ENCODE peak calls at places on chromosomes 6 and 20, in seven cellular contexts. H is body of pancreas, B is endothelial cell of umbilical vein, A is A549, Y is IMR-90, P is heart left ventricle, T is tibial nerve. Z is an unnamed sample.
A peak's percentile ranks its signal among the peaks of the same experiment; 100 is the strongest.

GRCh38 chr20:23200413-23200812 is 114.3 kb upstream of the CD93 start:
- DNase-seq in H (no peak), B (no peak), A (no peak), Y (no peak), P (no peak), T (no peak), Z (no peak)

GRCh38 chr20:49694450-49695071 is 19.1 kb downstream of the B4GALT5 start:
- DNase-seq in H (no peak), B (no peak), A (no peak), Y (no peak), P (no peak), T (no peak), Z (no peak)

GRCh38 chr6:105644073-105644489 is 241.2 kb upstream of the PREP start:
- DNase-seq in H (no peak), B (no peak), A (no peak), Y (no peak), P (no peak), T (no peak), Z (no peak)

GRCh38 chr20:10278416-10278815 is 59.8 kb downstream of the SNAP25 start:
- DNase-seq in H (no peak), B (no peak), A (no peak), Y (no peak), P (no peak), T (no peak), Z (no peak)

GRCh38 chr20:2402271-2402980 is 21.7 kb downstream of the TGM6 start:
- DNase-seq in H (no peak), B (peak; percentile 40), A (peak; percentile 58), Y (peak; percentile 51), P (no peak), T (no peak), Z (no peak)

GRCh38 chr6:21648475-21649050 is 55.0 kb downstream of the SOX4 start:
- DNase-seq in H (no peak), B (no peak), A (no peak), Y (no peak), P (no peak), T (no peak), Z (no peak)

GRCh38 chr20:17226410-17227198 is at the start of gene PCSK2:
- DNase-seq in H (peak; percentile 70), B (no peak), A (peak; percentile 11), Y (peak; percentile 57), P (no peak), T (peak; percentile 23), Z (no peak)

GRCh38 chr6:139863356-139863755 is 488.9 kb upstream of the CITED2 start:
- DNase-seq in H (no peak), B (no peak), A (no peak), Y (peak; percentile 81), P (no peak), T (no peak), Z (no peak)

GRCh38 chr20:38859070-38859690 is 53.7 kb downstream of the PPP1R16B start:
- DNase-seq in H (no peak), B (no peak), A (no peak), Y (no peak), P (no peak), T (no peak), Z (no peak)

GRCh38 chr20:63737940-63738686 is 1.5 kb upstream of the SLC2A4RG start:
- DNase-seq in H (peak; percentile 40), B (no peak), A (no peak), Y (no peak), P (peak; percentile 30), T (no peak), Z (no peak)

GRCh38 chr6:166508726-166509125 is 77.8 kb downstream of the RAMACL start:
- DNase-seq in H (no peak), B (no peak), A (no peak), Y (no peak), P (no peak), T (no peak), Z (peak; percentile 61)

GRCh38 chr6:22250486-22250885 is 46.4 kb downstream of the PRL start:
- DNase-seq in H (no peak), B (no peak), A (no peak), Y (no peak), P (no peak), T (no peak), Z (no peak)

GRCh38 chr20:23142162-23143050 is 56.3 kb upstream of the CD93 start:
- DNase-seq in H (no peak), B (no peak), A (no peak), Y (no peak), P (no peak), T (no peak), Z (no peak)

DNA sequence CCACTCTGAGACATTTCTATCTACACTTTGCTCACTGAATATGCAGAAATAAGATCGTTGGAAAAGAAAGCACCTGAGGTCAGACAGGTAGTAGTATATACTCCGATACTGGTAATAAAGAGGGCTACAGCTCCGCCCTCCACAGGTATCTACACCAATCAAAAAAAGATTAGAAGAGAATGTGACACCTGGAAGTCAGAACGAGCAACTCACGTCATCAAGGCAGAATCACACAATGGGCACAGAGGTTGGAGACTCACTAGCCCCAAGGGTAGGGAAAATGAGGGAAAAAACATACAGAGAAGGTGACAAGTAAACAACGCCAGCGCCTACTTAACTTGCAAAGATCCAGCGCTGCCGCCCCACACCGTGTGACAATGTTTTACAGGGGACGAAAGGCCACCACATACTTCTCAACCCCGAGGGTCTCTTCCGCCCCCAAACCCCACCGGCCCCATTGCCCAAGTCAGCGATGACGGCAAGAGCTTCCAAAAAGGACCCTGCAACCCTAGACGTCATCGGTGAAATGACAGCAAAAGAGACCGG is 656 bp downstream of the LMBRD1 start:
- DNase-seq in H (peak; percentile 76), B (peak; percentile 55), A (peak; percentile 5), Y (peak; percentile 45), P (no peak), T (no peak), Z (peak; percentile 39)
- TF ChIP-seq POLR2A in H (peak; percentile 96), B (no peak), A (no peak), Y (no peak), P (no peak), T (no peak), Z (no peak)

DNA sequence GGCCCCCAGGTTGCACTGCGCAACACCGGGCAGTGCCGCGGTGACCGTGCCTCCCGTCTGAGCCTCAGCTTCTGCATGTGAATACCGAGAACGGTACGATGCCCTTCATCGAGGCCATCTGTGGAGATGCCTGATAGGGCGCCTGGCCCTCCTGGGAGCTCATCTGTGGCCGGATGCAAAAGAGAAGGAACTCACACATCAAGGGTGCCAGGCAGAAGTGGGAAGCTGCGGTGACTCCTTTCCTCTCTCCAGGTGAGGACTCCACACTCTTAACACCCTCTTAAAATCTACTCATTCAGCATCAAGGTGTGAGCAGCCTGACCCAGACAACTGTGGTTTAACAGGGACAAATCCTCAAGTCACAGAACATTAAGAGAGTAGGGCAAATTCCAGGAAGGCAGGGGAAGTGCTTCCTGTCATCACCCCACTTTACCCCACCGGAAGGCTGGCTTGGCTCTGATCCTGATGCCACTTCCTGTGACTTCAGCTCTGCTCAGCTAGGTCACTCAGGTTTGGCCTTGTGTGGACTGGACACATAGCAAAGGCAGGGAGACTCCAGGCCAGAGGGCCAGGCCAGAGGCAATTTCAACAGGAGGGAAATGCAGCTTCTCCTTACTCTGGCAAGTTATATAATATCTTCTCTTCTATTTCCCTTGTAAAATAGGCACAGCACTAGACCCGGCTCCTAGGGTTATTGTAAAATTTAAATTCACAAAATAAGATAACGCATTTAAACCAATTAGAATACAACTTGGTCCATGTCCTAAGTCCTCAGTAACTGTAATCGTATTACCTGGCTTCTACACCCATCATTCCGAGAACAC is 69.4 kb downstream of the CPNE5 start:
- DNase-seq in H (no peak), B (peak; percentile 37), A (no peak), Y (peak; percentile 51), P (no peak), T (no peak), Z (no peak)
- H3K4me3 ChIP-seq in H (no peak overlapping the region), B (no peak overlapping the region), A (no peak overlapping the region), Y (no peak overlapping the region), P (no peak overlapping the region), T (no peak overlapping the region), Z (no peak overlapping the region)

GRCh38 chr6:83097675-83098074 is 30.2 kb downstream of the DOP1A start:
- DNase-seq in H (no peak), B (no peak), A (no peak), Y (no peak), P (no peak), T (no peak), Z (no peak)

GRCh38 chr6:83096791-83097190 is 29.3 kb downstream of the DOP1A start:
- DNase-seq in H (no peak), B (no peak), A (no peak), Y (peak; percentile 32), P (no peak), T (no peak), Z (no peak)

GRCh38 chr6:83097204-83097603 is 29.7 kb downstream of the DOP1A start:
- DNase-seq in H (no peak), B (peak; percentile 24), A (no peak), Y (no peak), P (no peak), T (no peak), Z (no peak)

GRCh38 chr6:83098589-83098988 is 31.1 kb downstream of the DOP1A start:
- DNase-seq in H (no peak), B (no peak), A (no peak), Y (no peak), P (no peak), T (no peak), Z (no peak)

GRCh38 chr6:83092756-83093399 is 25.4 kb downstream of the DOP1A start:
- DNase-seq in H (no peak), B (no peak), A (no peak), Y (peak; percentile 78), P (no peak), T (no peak), Z (no peak)
- TF ChIP-seq POLR2A in H (no peak), B (no peak), A (no peak), Y (no peak), P (no peak), T (no peak), Z (no peak)

GRCh38 chr6:15431762-15432495 is 186.1 kb downstream of the JARID2 start:
- DNase-seq in H (no peak), B (no peak), A (no peak), Y (peak; percentile 59), P (no peak), T (no peak), Z (peak; percentile 32)
- H3K4me3 ChIP-seq in H (no peak overlapping the region), B (no peak overlapping the region), A (no peak overlapping the region), Y (no peak overlapping the region), P (no peak overlapping the region), T (no peak overlapping the region), Z (no peak overlapping the region)

GRCh38 chr6:155246825-155247224 is 17.0 kb upstream of the CLDN20 start:
- DNase-seq in H (no peak), B (no peak), A (no peak), Y (no peak), P (no peak), T (no peak), Z (peak; percentile 25)
- TF ChIP-seq POLR2A in H (no peak), B (no peak), A (no peak), Y (no peak), P (no peak), T (no peak), Z (no peak)

DNA sequence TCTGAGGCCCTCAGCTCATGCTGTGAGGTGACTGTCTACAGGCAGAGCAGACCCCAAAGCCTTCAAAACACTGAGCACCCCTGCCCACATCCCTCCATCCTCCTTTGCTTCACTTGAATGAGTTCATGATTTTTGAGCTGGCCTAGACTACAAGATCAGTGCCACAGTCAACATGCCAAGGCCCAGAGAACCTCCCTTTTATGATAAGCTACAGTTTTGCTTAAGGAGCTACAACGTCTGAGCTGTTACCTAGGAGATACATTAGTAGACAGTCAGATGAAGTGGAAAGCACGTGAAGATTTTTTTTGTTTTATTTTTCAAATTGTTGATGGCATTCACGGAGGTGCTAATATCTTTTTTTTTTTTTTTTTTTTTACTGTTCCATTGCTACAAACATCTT is 139.0 kb downstream of the SOBP start:
- DNase-seq in H (no peak), B (no peak), A (no peak), Y (no peak), P (no peak), T (no peak), Z (no peak)
- H3K4me3 ChIP-seq in H (no peak overlapping the region), B (no peak overlapping the region), A (no peak overlapping the region), Y (no peak overlapping the region), P (no peak overlapping the region), T (no peak overlapping the region), Z (no peak overlapping the region)

GRCh38 chr6:17656092-17656491 is 50.6 kb downstream of the NUP153 start:
- DNase-seq in H (no peak), B (no peak), A (no peak), Y (no peak), P (no peak), T (no peak), Z (no peak)
- TF ChIP-seq POLR2A in H (no peak), B (no peak), A (no peak), Y (no peak), P (no peak), T (no peak), Z (no peak)